ENCODE peak calls at places on chromosomes 1 and 21, in eight cellular contexts. Y is iPS DF 6.9, U is sigmoid colon, X is ovary, W is vagina, Q is fibroblast of lung, Z is right lobe of liver, H is upper lobe of right lung. N is an unnamed sample.

GRCh38 chr1:71019248-71019647 is 28.4 kb downstream of the PTGER3 start:
- DNase-seq in U (no peak), W (no peak), Z (no peak), X (no peak), Q (no peak), Y (no peak), H (no peak), N (no peak)

GRCh38 chr1:217029311-217030157 is 306.3 kb upstream of the ESRRG start:
- DNase-seq in W (no peak), Y (no peak), H (no peak), X (no peak), Z (peak; percentile 46), U (no peak), Q (peak; percentile 70), N (peak; percentile 80)

GRCh38 chr21:35521852-35522505 is 472.9 kb upstream of the RUNX1 start:
- DNase-seq in U (no peak), W (no peak), Q (no peak), H (no peak), X (no peak), Y (no peak), Z (no peak), N (no peak)

GRCh38 chr1:52603680-52604501 is 1.7 kb downstream of the GPX7 start:
- DNase-seq in U (no peak), Q (no peak), H (no peak), X (no peak), Y (no peak), Z (no peak), W (no peak), N (no peak)

GRCh38 chr1:82632164-82632563 is 831.4 kb downstream of the ADGRL2 start:
- DNase-seq in X (no peak), Q (no peak), W (no peak), U (no peak), Z (no peak), H (no peak), Y (no peak), N (no peak)

GRCh38 chr1:94953107-94953506 is 26.2 kb upstream of the CNN3 start:
- DNase-seq in Y (no peak), X (no peak), Q (no peak), W (no peak), U (no peak), Z (no peak), H (no peak), N (no peak)

GRCh38 chr1:207910678-207911354 is at the start of gene CD34:
- DNase-seq in Z (no peak), Y (no peak), H (no peak), U (peak; percentile 88), X (peak; percentile 58), W (no peak), Q (no peak), N (peak; percentile 51)

GRCh38 chr1:87045757-87046422 is 131.5 kb downstream of the HS2ST1 start:
- DNase-seq in W (no peak), H (no peak), Y (no peak), Z (no peak), X (no peak), Q (no peak), U (no peak), N (no peak)

GRCh38 chr1:25991937-25992688 is 5.8 kb downstream of the PAFAH2 start:
- DNase-seq in Q (no peak), H (no peak), W (no peak), Z (no peak), Y (no peak), X (no peak), U (no peak), N (no peak)

GRCh38 chr1:13682443-13682842 is 17.5 kb upstream of the PRDM2 start:
- DNase-seq in W (no peak), U (no peak), Y (no peak), H (no peak), Z (no peak), Q (no peak), X (no peak), N (no peak)

GRCh38 chr1:101262601-101263348 is 26.0 kb downstream of the S1PR1 start:
- DNase-seq in Y (no peak), Q (no peak), X (no peak), Z (no peak), H (no peak), W (no peak), U (no peak), N (no peak)

GRCh38 chr1:23548704-23549143 is 10.6 kb downstream of the ID3 start:
- DNase-seq in W (no peak), X (no peak), U (peak; percentile 83), Y (no peak), Z (no peak), Q (no peak), H (peak; percentile 79), N (no peak)

GRCh38 chr1:89657886-89658285 is 25.0 kb downstream of the LRRC8C start:
- DNase-seq in Z (no peak), Q (peak; percentile 20), U (no peak), Y (no peak), W (no peak), X (no peak), H (no peak), N (no peak)

GRCh38 chr1:88774151-88774556 is 90.1 kb downstream of the PKN2 start:
- DNase-seq in W (no peak), Y (no peak), H (no peak), Z (no peak), Q (no peak), U (no peak), X (no peak), N (no peak)

GRCh38 chr1:77400781-77401180 is 119.0 kb downstream of the AK5 start:
- DNase-seq in Z (no peak), X (no peak), H (no peak), Q (no peak), U (no peak), Y (no peak), W (no peak), N (no peak)

GRCh38 chr1:172356620-172357019 is 63.9 kb upstream of the C1orf105 start:
- DNase-seq in Q (peak; percentile 64), U (no peak), X (no peak), Z (no peak), W (no peak), H (no peak), Y (no peak), N (peak; percentile 33)

GRCh38 chr1:35505911-35506798 is 51.0 kb downstream of the KIAA0319L start:
- DNase-seq in U (no peak), Z (no peak), Q (peak; percentile 81), H (no peak), Y (no peak), X (no peak), W (no peak), N (peak; percentile 88)

GRCh38 chr1:35506960-35507901 is 50.0 kb downstream of the KIAA0319L start:
- DNase-seq in H (no peak), Z (no peak), W (no peak), Q (no peak), X (no peak), Y (no peak), U (no peak), N (no peak)

GRCh38 chr1:35511305-35511704 is 45.9 kb downstream of the KIAA0319L start:
- DNase-seq in U (no peak), W (no peak), X (no peak), H (no peak), Z (no peak), Y (no peak), Q (no peak), N (no peak)

GRCh38 chr1:35507947-35508346 is 49.3 kb downstream of the KIAA0319L start:
- DNase-seq in Y (no peak), U (no peak), Q (no peak), W (no peak), H (no peak), Z (no peak), X (no peak), N (no peak)

DNA sequence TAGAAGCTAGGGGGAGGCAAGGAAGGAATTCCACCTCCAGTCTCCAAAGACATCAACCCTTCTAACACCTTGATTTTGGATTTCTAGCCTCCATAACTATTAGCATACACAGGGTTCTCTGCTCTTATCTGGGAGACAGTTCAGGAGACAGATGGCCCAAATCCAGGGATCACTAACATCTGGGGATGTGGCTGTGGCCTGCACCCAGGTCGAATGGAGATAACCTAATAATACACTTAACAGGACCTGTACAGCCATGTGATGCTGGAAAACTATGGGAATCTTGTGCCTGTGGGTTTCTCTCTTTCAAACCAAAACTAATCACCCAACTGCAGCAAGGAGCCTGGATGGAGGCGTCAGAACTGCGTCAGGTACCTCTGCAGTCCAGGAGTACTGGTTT is 47.6 kb downstream of the KIAA0319L start:
- DNase-seq in Q (no peak), X (no peak), U (no peak), Y (no peak), W (no peak), H (no peak), Z (no peak), N (no peak)
- H3K4me3 ChIP-seq in Q (no peak overlapping the region), X (no peak overlapping the region), U (no peak overlapping the region), Y (no peak overlapping the region), W (no peak overlapping the region), H (no peak overlapping the region), Z (no peak overlapping the region), N (no peak overlapping the region)

DNA sequence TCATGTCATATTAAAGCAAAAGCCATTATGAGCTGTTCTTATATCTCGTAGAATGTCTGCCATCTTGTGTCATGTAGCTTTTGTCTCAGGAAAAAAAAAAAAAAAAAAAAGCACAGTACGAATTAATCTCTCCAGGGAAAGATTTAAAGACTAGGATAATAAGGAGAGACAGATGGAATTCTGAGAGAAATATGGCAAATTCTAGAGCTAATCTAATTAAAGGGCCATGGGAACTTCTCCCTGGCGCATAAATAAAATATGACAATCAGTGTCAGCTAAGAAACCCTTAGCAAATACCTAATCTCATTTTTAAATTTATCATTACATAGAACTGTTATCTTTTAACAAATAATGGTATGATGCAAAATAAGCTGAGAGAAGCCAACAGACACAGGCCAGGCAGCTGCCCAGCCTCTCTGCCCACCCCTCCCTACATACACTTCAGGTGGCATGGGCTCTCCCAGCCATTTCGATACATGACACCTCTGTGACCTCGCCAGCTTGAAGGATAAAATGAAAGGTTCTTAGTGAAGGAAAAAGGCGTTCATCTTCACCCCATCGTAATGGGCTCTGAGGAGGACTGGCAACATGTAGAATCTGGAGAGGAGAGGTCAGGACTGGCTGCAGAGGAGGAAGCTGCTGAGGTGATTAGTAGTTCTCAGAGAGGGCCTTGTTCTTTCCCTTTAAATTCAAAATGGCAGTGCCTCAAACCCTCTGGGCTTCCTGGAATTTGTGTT is 39.8 kb downstream of the DISC1 start:
- DNase-seq in W (no peak), Y (no peak), H (no peak), U (no peak), Z (no peak), X (no peak), Q (no peak), N (no peak)
- H3K9me3 ChIP-seq in W (peaks cover 5% of the 10 kb centered on the region), Y (no peaks in the 10 kb centered on the region), H (no peaks in the 10 kb centered on the region), U (no peaks in the 10 kb centered on the region), Z (no peaks in the 10 kb centered on the region), X (no peaks in the 10 kb centered on the region), Q (no peaks in the 10 kb centered on the region), N (peaks cover 4% of the 10 kb centered on the region)

DNA sequence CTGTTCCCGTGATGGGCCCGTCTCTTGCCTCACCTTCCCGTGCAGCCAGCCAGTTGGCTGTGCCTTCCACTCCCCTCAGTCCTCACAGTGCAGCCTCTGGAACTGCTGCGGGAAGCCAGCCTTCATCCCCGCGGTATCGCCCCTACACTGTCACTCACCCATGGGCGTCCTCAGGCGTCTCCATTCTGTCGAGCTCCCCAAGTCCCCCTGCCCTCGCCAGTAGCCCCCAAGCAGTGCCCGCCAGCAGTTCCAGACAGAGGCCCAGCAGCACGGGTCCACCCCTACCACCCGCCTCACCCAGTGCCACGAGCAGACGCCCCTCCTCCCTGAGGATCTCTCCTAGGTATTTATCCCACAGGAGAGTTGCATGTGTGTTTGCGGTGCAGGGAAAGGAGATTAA is 73.5 kb downstream of the UBE4B start:
- DNase-seq in X (no peak), W (no peak), Z (no peak), U (no peak), Q (no peak), Y (no peak), H (no peak), N (no peak)
- H3K36me3 ChIP-seq in X (no peaks in the 10 kb centered on the region), W (peaks cover 48% of the 10 kb centered on the region), Z (peaks cover 50% of the 10 kb centered on the region), U (peaks cover 33% of the 10 kb centered on the region), Q (peaks cover 11% of the 10 kb centered on the region), Y (peaks cover 9% of the 10 kb centered on the region), H (peaks cover 71% of the 10 kb centered on the region), N (peaks cover 41% of the 10 kb centered on the region)

GRCh38 chr1:241424480-241424971 is 67.5 kb upstream of the RGS7 start:
- DNase-seq in U (no peak), Y (no peak), X (no peak), Z (no peak), W (no peak), H (no peak), Q (no peak), N (no peak)
- H3K4me3 ChIP-seq in U (peak overlapping the region; percentile 46), Y (peak overlapping the region; percentile 55), X (no peak overlapping the region), Z (no peak overlapping the region), W (no peak overlapping the region), H (peak overlapping the region; percentile 33), Q (peak overlapping the region; percentile 52), N (peak overlapping the region; percentile 58)

N was measured in MG63.